ENCODE peak calls at places on chromosomes 5 and 9, in nine cellular contexts. One of them, this sample, is unnamed.
A peak's percentile ranks its signal among the peaks of the same experiment; 100 is the strongest.

GRCh38 chr9:36214571-36214970 is 23.9 kb downstream of the CLTA start:
- DNase-seq in GM03348: peak; percentile 70
- DNase-seq in neural progenitor cell: no peak
- DNase-seq in T-helper 2 cell: no peak
- DNase-seq in upper lobe of right lung: no peak
- DNase-seq in activated T-helper 2 cell treated with anti-CD3 and anti-CD28 coated beads, Interferon-gamma antibody, Interleukin-2, Interleukin-4, amounts not matched to agents 10 μg/mL and 5 μg/mL and 100 μg/mL, durations not matched to agents 14 hours and 24 hours and 36 hours: no peak
- DNase-seq in stimulated activated CD4-positive, alpha-beta T cell treated with anti-CD3 and anti-CD28 coated beads, Interleukin-4, amount 100 ng/mL, for 4 hours: no peak
- DNase-seq in lower lobe of right lung: no peak
- DNase-seq in GM20000: no peak
- DNase-seq in this sample: peak; percentile 66

GRCh38 chr5:96187309-96188027 is 225.8 kb upstream of the ELL2 start:
- DNase-seq in GM03348: no peak
- DNase-seq in neural progenitor cell: no peak
- DNase-seq in T-helper 2 cell: no peak
- DNase-seq in upper lobe of right lung: no peak
- DNase-seq in activated T-helper 2 cell treated with anti-CD3 and anti-CD28 coated beads, Interferon-gamma antibody, Interleukin-2, Interleukin-4, amounts not matched to agents 10 μg/mL and 5 μg/mL and 100 μg/mL, durations not matched to agents 14 hours and 24 hours and 36 hours: no peak
- DNase-seq in stimulated activated CD4-positive, alpha-beta T cell treated with anti-CD3 and anti-CD28 coated beads, Interleukin-4, amount 100 ng/mL, for 4 hours: no peak
- DNase-seq in lower lobe of right lung: no peak
- DNase-seq in GM20000: no peak
- DNase-seq in this sample: no peak

GRCh38 chr9:78973906-78974305 is 597.9 kb upstream of the TLE4 start:
- DNase-seq in GM03348: no peak
- DNase-seq in neural progenitor cell: no peak
- DNase-seq in T-helper 2 cell: no peak
- DNase-seq in upper lobe of right lung: no peak
- DNase-seq in activated T-helper 2 cell treated with anti-CD3 and anti-CD28 coated beads, Interferon-gamma antibody, Interleukin-2, Interleukin-4, amounts not matched to agents 10 μg/mL and 5 μg/mL and 100 μg/mL, durations not matched to agents 14 hours and 24 hours and 36 hours: no peak
- DNase-seq in stimulated activated CD4-positive, alpha-beta T cell treated with anti-CD3 and anti-CD28 coated beads, Interleukin-4, amount 100 ng/mL, for 4 hours: no peak
- DNase-seq in lower lobe of right lung: no peak
- DNase-seq in GM20000: no peak
- DNase-seq in this sample: peak; percentile 63

GRCh38 chr9:6498982-6499381 is 86.0 kb downstream of the UHRF2 start:
- DNase-seq in GM03348: peak; percentile 51
- DNase-seq in neural progenitor cell: no peak
- DNase-seq in T-helper 2 cell: no peak
- DNase-seq in upper lobe of right lung: no peak
- DNase-seq in activated T-helper 2 cell treated with anti-CD3 and anti-CD28 coated beads, Interferon-gamma antibody, Interleukin-2, Interleukin-4, amounts not matched to agents 10 μg/mL and 5 μg/mL and 100 μg/mL, durations not matched to agents 14 hours and 24 hours and 36 hours: no peak
- DNase-seq in stimulated activated CD4-positive, alpha-beta T cell treated with anti-CD3 and anti-CD28 coated beads, Interleukin-4, amount 100 ng/mL, for 4 hours: no peak
- DNase-seq in lower lobe of right lung: no peak
- DNase-seq in GM20000: no peak
- DNase-seq in this sample: peak; percentile 80

GRCh38 chr5:95892784-95893354 is 68.8 kb downstream of the ELL2 start:
- DNase-seq in GM03348: peak; percentile 37
- DNase-seq in neural progenitor cell: peak; percentile 42
- DNase-seq in T-helper 2 cell: peak; percentile 59
- DNase-seq in upper lobe of right lung: no peak
- DNase-seq in activated T-helper 2 cell treated with anti-CD3 and anti-CD28 coated beads, Interferon-gamma antibody, Interleukin-2, Interleukin-4, amounts not matched to agents 10 μg/mL and 5 μg/mL and 100 μg/mL, durations not matched to agents 14 hours and 24 hours and 36 hours: no peak
- DNase-seq in stimulated activated CD4-positive, alpha-beta T cell treated with anti-CD3 and anti-CD28 coated beads, Interleukin-4, amount 100 ng/mL, for 4 hours: peak; percentile 24
- DNase-seq in lower lobe of right lung: no peak
- DNase-seq in GM20000: peak; percentile 40
- DNase-seq in this sample: peak; percentile 65

GRCh38 chr5:932628-933250 is 40.1 kb downstream of the TRIP13 start:
- DNase-seq in GM03348: no peak
- DNase-seq in neural progenitor cell: no peak
- DNase-seq in T-helper 2 cell: no peak
- DNase-seq in upper lobe of right lung: peak; percentile 66
- DNase-seq in activated T-helper 2 cell treated with anti-CD3 and anti-CD28 coated beads, Interferon-gamma antibody, Interleukin-2, Interleukin-4, amounts not matched to agents 10 μg/mL and 5 μg/mL and 100 μg/mL, durations not matched to agents 14 hours and 24 hours and 36 hours: no peak
- DNase-seq in stimulated activated CD4-positive, alpha-beta T cell treated with anti-CD3 and anti-CD28 coated beads, Interleukin-4, amount 100 ng/mL, for 4 hours: no peak
- DNase-seq in lower lobe of right lung: no peak
- DNase-seq in GM20000: no peak
- DNase-seq in this sample: peak; percentile 19

GRCh38 chr5:111742595-111742994 is 14.4 kb downstream of the NREP start:
- DNase-seq in GM03348: peak; percentile 72
- DNase-seq in neural progenitor cell: no peak
- DNase-seq in T-helper 2 cell: no peak
- DNase-seq in upper lobe of right lung: no peak
- DNase-seq in activated T-helper 2 cell treated with anti-CD3 and anti-CD28 coated beads, Interferon-gamma antibody, Interleukin-2, Interleukin-4, amounts not matched to agents 10 μg/mL and 5 μg/mL and 100 μg/mL, durations not matched to agents 14 hours and 24 hours and 36 hours: no peak
- DNase-seq in stimulated activated CD4-positive, alpha-beta T cell treated with anti-CD3 and anti-CD28 coated beads, Interleukin-4, amount 100 ng/mL, for 4 hours: no peak
- DNase-seq in lower lobe of right lung: no peak
- DNase-seq in GM20000: no peak
- DNase-seq in this sample: peak; percentile 87

GRCh38 chr9:16450578-16450977 is 419.9 kb downstream of the BNC2 start:
- DNase-seq in GM03348: no peak
- DNase-seq in neural progenitor cell: no peak
- DNase-seq in T-helper 2 cell: no peak
- DNase-seq in upper lobe of right lung: no peak
- DNase-seq in activated T-helper 2 cell treated with anti-CD3 and anti-CD28 coated beads, Interferon-gamma antibody, Interleukin-2, Interleukin-4, amounts not matched to agents 10 μg/mL and 5 μg/mL and 100 μg/mL, durations not matched to agents 14 hours and 24 hours and 36 hours: no peak
- DNase-seq in stimulated activated CD4-positive, alpha-beta T cell treated with anti-CD3 and anti-CD28 coated beads, Interleukin-4, amount 100 ng/mL, for 4 hours: no peak
- DNase-seq in lower lobe of right lung: no peak
- DNase-seq in GM20000: no peak
- DNase-seq in this sample: no peak

GRCh38 chr5:14574891-14575496 is 6.6 kb upstream of the OTULINL start:
- DNase-seq in GM03348: no peak
- DNase-seq in neural progenitor cell: no peak
- DNase-seq in T-helper 2 cell: no peak
- DNase-seq in upper lobe of right lung: no peak
- DNase-seq in activated T-helper 2 cell treated with anti-CD3 and anti-CD28 coated beads, Interferon-gamma antibody, Interleukin-2, Interleukin-4, amounts not matched to agents 10 μg/mL and 5 μg/mL and 100 μg/mL, durations not matched to agents 14 hours and 24 hours and 36 hours: no peak
- DNase-seq in stimulated activated CD4-positive, alpha-beta T cell treated with anti-CD3 and anti-CD28 coated beads, Interleukin-4, amount 100 ng/mL, for 4 hours: no peak
- DNase-seq in lower lobe of right lung: peak; percentile 53
- DNase-seq in GM20000: no peak
- DNase-seq in this sample: no peak

GRCh38 chr5:151591144-151591819 is at the start of gene FAT2:
- DNase-seq in GM03348: no peak
- DNase-seq in neural progenitor cell: peak; percentile 44
- DNase-seq in T-helper 2 cell: no peak
- DNase-seq in upper lobe of right lung: no peak
- DNase-seq in activated T-helper 2 cell treated with anti-CD3 and anti-CD28 coated beads, Interferon-gamma antibody, Interleukin-2, Interleukin-4, amounts not matched to agents 10 μg/mL and 5 μg/mL and 100 μg/mL, durations not matched to agents 14 hours and 24 hours and 36 hours: no peak
- DNase-seq in stimulated activated CD4-positive, alpha-beta T cell treated with anti-CD3 and anti-CD28 coated beads, Interleukin-4, amount 100 ng/mL, for 4 hours: no peak
- DNase-seq in lower lobe of right lung: no peak
- DNase-seq in GM20000: no peak
- DNase-seq in this sample: no peak

GRCh38 chr9:16039103-16039987 is 486.5 kb downstream of the CCDC171 start:
- DNase-seq in GM03348: no peak
- DNase-seq in neural progenitor cell: no peak
- DNase-seq in T-helper 2 cell: no peak
- DNase-seq in upper lobe of right lung: no peak
- DNase-seq in activated T-helper 2 cell treated with anti-CD3 and anti-CD28 coated beads, Interferon-gamma antibody, Interleukin-2, Interleukin-4, amounts not matched to agents 10 μg/mL and 5 μg/mL and 100 μg/mL, durations not matched to agents 14 hours and 24 hours and 36 hours: no peak
- DNase-seq in stimulated activated CD4-positive, alpha-beta T cell treated with anti-CD3 and anti-CD28 coated beads, Interleukin-4, amount 100 ng/mL, for 4 hours: no peak
- DNase-seq in lower lobe of right lung: no peak
- DNase-seq in GM20000: no peak
- DNase-seq in this sample: no peak

GRCh38 chr9:76911971-76912370 is 6.1 kb upstream of the PRUNE2 start:
- DNase-seq in GM03348: no peak
- DNase-seq in neural progenitor cell: no peak
- DNase-seq in T-helper 2 cell: no peak
- DNase-seq in upper lobe of right lung: no peak
- DNase-seq in activated T-helper 2 cell treated with anti-CD3 and anti-CD28 coated beads, Interferon-gamma antibody, Interleukin-2, Interleukin-4, amounts not matched to agents 10 μg/mL and 5 μg/mL and 100 μg/mL, durations not matched to agents 14 hours and 24 hours and 36 hours: no peak
- DNase-seq in stimulated activated CD4-positive, alpha-beta T cell treated with anti-CD3 and anti-CD28 coated beads, Interleukin-4, amount 100 ng/mL, for 4 hours: no peak
- DNase-seq in lower lobe of right lung: no peak
- DNase-seq in GM20000: no peak
- DNase-seq in this sample: no peak

GRCh38 chr9:86700601-86701000 is 246.7 kb downstream of the GAS1 start:
- DNase-seq in GM03348: peak; percentile 37
- DNase-seq in neural progenitor cell: no peak
- DNase-seq in T-helper 2 cell: no peak
- DNase-seq in upper lobe of right lung: no peak
- DNase-seq in activated T-helper 2 cell treated with anti-CD3 and anti-CD28 coated beads, Interferon-gamma antibody, Interleukin-2, Interleukin-4, amounts not matched to agents 10 μg/mL and 5 μg/mL and 100 μg/mL, durations not matched to agents 14 hours and 24 hours and 36 hours: no peak
- DNase-seq in stimulated activated CD4-positive, alpha-beta T cell treated with anti-CD3 and anti-CD28 coated beads, Interleukin-4, amount 100 ng/mL, for 4 hours: no peak
- DNase-seq in lower lobe of right lung: no peak
- DNase-seq in GM20000: no peak
- DNase-seq in this sample: peak; percentile 66

GRCh38 chr9:135332516-135332915 is 147.1 kb upstream of the PPP1R26 start:
- DNase-seq in GM03348: no peak
- DNase-seq in neural progenitor cell: no peak
- DNase-seq in T-helper 2 cell: no peak
- DNase-seq in upper lobe of right lung: peak; percentile 41
- DNase-seq in activated T-helper 2 cell treated with anti-CD3 and anti-CD28 coated beads, Interferon-gamma antibody, Interleukin-2, Interleukin-4, amounts not matched to agents 10 μg/mL and 5 μg/mL and 100 μg/mL, durations not matched to agents 14 hours and 24 hours and 36 hours: no peak
- DNase-seq in stimulated activated CD4-positive, alpha-beta T cell treated with anti-CD3 and anti-CD28 coated beads, Interleukin-4, amount 100 ng/mL, for 4 hours: no peak
- DNase-seq in lower lobe of right lung: no peak
- DNase-seq in GM20000: no peak
- DNase-seq in this sample: no peak

GRCh38 chr5:3740546-3741371 is 145.1 kb downstream of the IRX1 start:
- DNase-seq in GM03348: no peak
- DNase-seq in neural progenitor cell: no peak
- DNase-seq in T-helper 2 cell: no peak
- DNase-seq in upper lobe of right lung: no peak
- DNase-seq in activated T-helper 2 cell treated with anti-CD3 and anti-CD28 coated beads, Interferon-gamma antibody, Interleukin-2, Interleukin-4, amounts not matched to agents 10 μg/mL and 5 μg/mL and 100 μg/mL, durations not matched to agents 14 hours and 24 hours and 36 hours: no peak
- DNase-seq in stimulated activated CD4-positive, alpha-beta T cell treated with anti-CD3 and anti-CD28 coated beads, Interleukin-4, amount 100 ng/mL, for 4 hours: no peak
- DNase-seq in lower lobe of right lung: no peak
- DNase-seq in GM20000: no peak
- DNase-seq in this sample: no peak

GRCh38 chr9:129712595-129713524 is 40.0 kb downstream of the PTGES start:
- DNase-seq in GM03348: peak; percentile 86
- DNase-seq in neural progenitor cell: peak; percentile 73
- DNase-seq in T-helper 2 cell: no peak
- DNase-seq in upper lobe of right lung: no peak
- DNase-seq in activated T-helper 2 cell treated with anti-CD3 and anti-CD28 coated beads, Interferon-gamma antibody, Interleukin-2, Interleukin-4, amounts not matched to agents 10 μg/mL and 5 μg/mL and 100 μg/mL, durations not matched to agents 14 hours and 24 hours and 36 hours: no peak
- DNase-seq in stimulated activated CD4-positive, alpha-beta T cell treated with anti-CD3 and anti-CD28 coated beads, Interleukin-4, amount 100 ng/mL, for 4 hours: no peak
- DNase-seq in lower lobe of right lung: no peak
- DNase-seq in GM20000: no peak
- DNase-seq in this sample: peak; percentile 95

GRCh38 chr5:96293966-96294886 is 138.8 kb downstream of the PCSK1 start:
- DNase-seq in GM03348: no peak
- DNase-seq in neural progenitor cell: no peak
- DNase-seq in T-helper 2 cell: no peak
- DNase-seq in upper lobe of right lung: no peak
- DNase-seq in activated T-helper 2 cell treated with anti-CD3 and anti-CD28 coated beads, Interferon-gamma antibody, Interleukin-2, Interleukin-4, amounts not matched to agents 10 μg/mL and 5 μg/mL and 100 μg/mL, durations not matched to agents 14 hours and 24 hours and 36 hours: no peak
- DNase-seq in stimulated activated CD4-positive, alpha-beta T cell treated with anti-CD3 and anti-CD28 coated beads, Interleukin-4, amount 100 ng/mL, for 4 hours: no peak
- DNase-seq in lower lobe of right lung: no peak
- DNase-seq in GM20000: no peak
- DNase-seq in this sample: peak; percentile 42

GRCh38 chr9:70093944-70094343 is 50.3 kb downstream of the MAMDC2 start:
- DNase-seq in GM03348: no peak
- DNase-seq in neural progenitor cell: no peak
- DNase-seq in T-helper 2 cell: peak; percentile 28
- DNase-seq in upper lobe of right lung: no peak
- DNase-seq in activated T-helper 2 cell treated with anti-CD3 and anti-CD28 coated beads, Interferon-gamma antibody, Interleukin-2, Interleukin-4, amounts not matched to agents 10 μg/mL and 5 μg/mL and 100 μg/mL, durations not matched to agents 14 hours and 24 hours and 36 hours: no peak
- DNase-seq in stimulated activated CD4-positive, alpha-beta T cell treated with anti-CD3 and anti-CD28 coated beads, Interleukin-4, amount 100 ng/mL, for 4 hours: no peak
- DNase-seq in lower lobe of right lung: no peak
- DNase-seq in GM20000: no peak
- DNase-seq in this sample: peak; percentile 26

GRCh38 chr9:137880976-137881530 is 3.5 kb downstream of the CACNA1B start:
- DNase-seq in GM03348: peak; percentile 4
- DNase-seq in neural progenitor cell: no peak
- DNase-seq in T-helper 2 cell: no peak
- DNase-seq in upper lobe of right lung: no peak
- DNase-seq in activated T-helper 2 cell treated with anti-CD3 and anti-CD28 coated beads, Interferon-gamma antibody, Interleukin-2, Interleukin-4, amounts not matched to agents 10 μg/mL and 5 μg/mL and 100 μg/mL, durations not matched to agents 14 hours and 24 hours and 36 hours: no peak
- DNase-seq in stimulated activated CD4-positive, alpha-beta T cell treated with anti-CD3 and anti-CD28 coated beads, Interleukin-4, amount 100 ng/mL, for 4 hours: no peak
- DNase-seq in lower lobe of right lung: peak; percentile 30
- DNase-seq in GM20000: no peak
- DNase-seq in this sample: no peak

GRCh38 chr5:119243888-119244287 is 111.9 kb upstream of the TNFAIP8 start:
- DNase-seq in GM03348: no peak
- DNase-seq in neural progenitor cell: no peak
- DNase-seq in T-helper 2 cell: no peak
- DNase-seq in upper lobe of right lung: no peak
- DNase-seq in activated T-helper 2 cell treated with anti-CD3 and anti-CD28 coated beads, Interferon-gamma antibody, Interleukin-2, Interleukin-4, amounts not matched to agents 10 μg/mL and 5 μg/mL and 100 μg/mL, durations not matched to agents 14 hours and 24 hours and 36 hours: no peak
- DNase-seq in stimulated activated CD4-positive, alpha-beta T cell treated with anti-CD3 and anti-CD28 coated beads, Interleukin-4, amount 100 ng/mL, for 4 hours: no peak
- DNase-seq in lower lobe of right lung: no peak
- DNase-seq in GM20000: no peak
- DNase-seq in this sample: no peak

GRCh38 chr5:151195622-151196021 is 28.3 kb downstream of the CCDC69 start:
- DNase-seq in GM03348: peak; percentile 35
- DNase-seq in neural progenitor cell: no peak
- DNase-seq in T-helper 2 cell: no peak
- DNase-seq in upper lobe of right lung: peak; percentile 66
- DNase-seq in activated T-helper 2 cell treated with anti-CD3 and anti-CD28 coated beads, Interferon-gamma antibody, Interleukin-2, Interleukin-4, amounts not matched to agents 10 μg/mL and 5 μg/mL and 100 μg/mL, durations not matched to agents 14 hours and 24 hours and 36 hours: no peak
- DNase-seq in stimulated activated CD4-positive, alpha-beta T cell treated with anti-CD3 and anti-CD28 coated beads, Interleukin-4, amount 100 ng/mL, for 4 hours: peak; percentile 58
- DNase-seq in lower lobe of right lung: peak; percentile 55
- DNase-seq in GM20000: no peak
- DNase-seq in this sample: peak; percentile 39

GRCh38 chr9:34045903-34046302 is 2.8 kb downstream of the UBAP2 start:
- DNase-seq in GM03348: no peak
- DNase-seq in neural progenitor cell: no peak
- DNase-seq in T-helper 2 cell: no peak
- DNase-seq in upper lobe of right lung: no peak
- DNase-seq in activated T-helper 2 cell treated with anti-CD3 and anti-CD28 coated beads, Interferon-gamma antibody, Interleukin-2, Interleukin-4, amounts not matched to agents 10 μg/mL and 5 μg/mL and 100 μg/mL, durations not matched to agents 14 hours and 24 hours and 36 hours: no peak
- DNase-seq in stimulated activated CD4-positive, alpha-beta T cell treated with anti-CD3 and anti-CD28 coated beads, Interleukin-4, amount 100 ng/mL, for 4 hours: no peak
- DNase-seq in lower lobe of right lung: no peak
- DNase-seq in GM20000: no peak
- DNase-seq in this sample: no peak

GRCh38 chr9:81477669-81478068 is 211.7 kb downstream of the TLE1 start:
- DNase-seq in GM03348: peak; percentile 62
- DNase-seq in neural progenitor cell: no peak
- DNase-seq in T-helper 2 cell: no peak
- DNase-seq in upper lobe of right lung: no peak
- DNase-seq in activated T-helper 2 cell treated with anti-CD3 and anti-CD28 coated beads, Interferon-gamma antibody, Interleukin-2, Interleukin-4, amounts not matched to agents 10 μg/mL and 5 μg/mL and 100 μg/mL, durations not matched to agents 14 hours and 24 hours and 36 hours: no peak
- DNase-seq in stimulated activated CD4-positive, alpha-beta T cell treated with anti-CD3 and anti-CD28 coated beads, Interleukin-4, amount 100 ng/mL, for 4 hours: no peak
- DNase-seq in lower lobe of right lung: no peak
- DNase-seq in GM20000: no peak
- DNase-seq in this sample: peak; percentile 74

GRCh38 chr9:38018964-38019602 is 49.9 kb downstream of the SHB start:
- DNase-seq in GM03348: peak; percentile 74
- DNase-seq in neural progenitor cell: peak; percentile 78
- DNase-seq in T-helper 2 cell: no peak
- DNase-seq in upper lobe of right lung: peak; percentile 67
- DNase-seq in activated T-helper 2 cell treated with anti-CD3 and anti-CD28 coated beads, Interferon-gamma antibody, Interleukin-2, Interleukin-4, amounts not matched to agents 10 μg/mL and 5 μg/mL and 100 μg/mL, durations not matched to agents 14 hours and 24 hours and 36 hours: no peak
- DNase-seq in stimulated activated CD4-positive, alpha-beta T cell treated with anti-CD3 and anti-CD28 coated beads, Interleukin-4, amount 100 ng/mL, for 4 hours: no peak
- DNase-seq in lower lobe of right lung: peak; percentile 64
- DNase-seq in GM20000: no peak
- DNase-seq in this sample: peak; percentile 95

GRCh38 chr9:109745335-109746283 is 34.4 kb upstream of the PALM2AKAP2 start:
- DNase-seq in GM03348: peak; percentile 60
- DNase-seq in neural progenitor cell: peak; percentile 56
- DNase-seq in T-helper 2 cell: no peak
- DNase-seq in upper lobe of right lung: peak; percentile 71
- DNase-seq in activated T-helper 2 cell treated with anti-CD3 and anti-CD28 coated beads, Interferon-gamma antibody, Interleukin-2, Interleukin-4, amounts not matched to agents 10 μg/mL and 5 μg/mL and 100 μg/mL, durations not matched to agents 14 hours and 24 hours and 36 hours: no peak
- DNase-seq in stimulated activated CD4-positive, alpha-beta T cell treated with anti-CD3 and anti-CD28 coated beads, Interleukin-4, amount 100 ng/mL, for 4 hours: no peak
- DNase-seq in lower lobe of right lung: peak; percentile 67
- DNase-seq in GM20000: no peak
- DNase-seq in this sample: peak; percentile 85